ENCODE peak calls at places on chromosomes 6 and 20, in four cellular contexts. J is HepG2, M is GM12878, G is K562. R is an unnamed sample.

GRCh38 chr6:132333639-132334516 is 67.4 kb downstream of the MOXD1 start:
- DNase-seq in G (no peak), M (no peak), J (peak), R (no peak)

GRCh38 chr6:41599015-41599835 is 39.0 kb upstream of the MDFI start:
- DNase-seq in M (no peak), J (no peak), G (no peak), R (no peak)

GRCh38 chr20:10225439-10226080 is 6.9 kb downstream of the SNAP25 start:
- DNase-seq in J (peak), M (no peak), G (peak), R (no peak)

GRCh38 chr6:43954311-43955131 is 172.7 kb downstream of the MRPL14 start:
- DNase-seq in G (no peak), M (no peak), J (no peak), R (no peak)

GRCh38 chr20:41139227-41140093 is 2.1 kb downstream of the PLCG1 start:
- DNase-seq in J (no peak), G (no peak), M (no peak), R (no peak)

GRCh38 chr6:143842468-143842901 is 653 bp upstream of the LTV1 start:
- DNase-seq in M (no peak), G (no peak), J (no peak), R (no peak)

GRCh38 chr6:30979690-30980089 is 3.8 kb upstream of the MUC21 start:
- DNase-seq in M (no peak), J (no peak), G (no peak), R (no peak)

GRCh38 chr20:39214778-39215177 is 252.6 kb downstream of the DHX35 start:
- DNase-seq in J (no peak), G (peak), M (no peak), R (no peak)

GRCh38 chr6:143408787-143409162 is 41.7 kb downstream of the ADAT2 start:
- DNase-seq in G (no peak), J (peak), M (no peak), R (no peak)

GRCh38 chr6:142416179-142416578 is 114.4 kb downstream of the ADGRG6 start:
- DNase-seq in G (no peak), M (no peak), J (no peak), R (no peak)

GRCh38 chr6:20948531-20948930 is 414.3 kb downstream of the CDKAL1 start:
- DNase-seq in J (no peak), M (no peak), G (no peak), R (no peak)

GRCh38 chr6:17015551-17016381 is 86.1 kb upstream of the STMND1 start:
- DNase-seq in G (no peak), M (no peak), J (no peak), R (no peak)

GRCh38 chr6:136087986-136088385 is 162.1 kb downstream of the MTFR2 start:
- DNase-seq in J (no peak), M (no peak), G (no peak), R (no peak)

GRCh38 chr6:129701721-129702455 is 8.1 kb downstream of the ARHGAP18 start:
- DNase-seq in M (no peak), G (no peak), J (no peak), R (no peak)

GRCh38 chr6:96837138-96837971 is at the start of gene GPR63:
- DNase-seq in G (peak), J (peak), M (peak), R (peak)

GRCh38 chr20:43430265-43430664 is 27.4 kb upstream of the SRSF6 start:
- DNase-seq in M (no peak), G (no peak), J (no peak), R (peak)

GRCh38 chr6:37648465-37649330 is 49.0 kb downstream of the MDGA1 start:
- DNase-seq in G (peak), M (no peak), J (no peak), R (peak)

GRCh38 chr20:47629907-47630306 is 128.2 kb downstream of the NCOA3 start:
- DNase-seq in M (no peak), G (no peak), J (no peak), R (no peak)

GRCh38 chr6:61887425-61887824 is 398.6 kb downstream of the KHDRBS2 start:
- DNase-seq in J (no peak), M (no peak), G (no peak), R (no peak)

GRCh38 chr6:75882734-75883133 is 133.7 kb downstream of the MYO6 start:
- DNase-seq in M (no peak), G (no peak), J (no peak), R (no peak)

GRCh38 chr6:31152776-31153175 is 4.8 kb downstream of the CCHCR1 start:
- DNase-seq in G (no peak), M (no peak), J (no peak), R (no peak)

GRCh38 chr6:17042422-17043147 is 59.3 kb upstream of the STMND1 start:
- DNase-seq in M (no peak), J (peak), G (no peak), R (peak)

GRCh38 chr6:106134087-106134770 is 48.1 kb downstream of the PRDM1 start:
- DNase-seq in J (no peak), G (no peak), M (no peak), R (no peak)

GRCh38 chr6:38775870-38776269 is 60.8 kb downstream of the DNAH8 start:
- DNase-seq in M (no peak), J (no peak), G (no peak), R (no peak)
- TF ChIP-seq BRCA1 in M (no peak), J (no peak), G (no peak), R (no peak)

GRCh38 chr6:122472022-122472340 is 374 bp upstream of the SERINC1 start:
- DNase-seq in G (no peak), J (no peak), M (no peak), R (no peak)

GRCh38 chr6:122471107-122472021 is at the start of gene SERINC1:
- DNase-seq in J (peak), G (peak), M (peak), R (peak)

DNA sequence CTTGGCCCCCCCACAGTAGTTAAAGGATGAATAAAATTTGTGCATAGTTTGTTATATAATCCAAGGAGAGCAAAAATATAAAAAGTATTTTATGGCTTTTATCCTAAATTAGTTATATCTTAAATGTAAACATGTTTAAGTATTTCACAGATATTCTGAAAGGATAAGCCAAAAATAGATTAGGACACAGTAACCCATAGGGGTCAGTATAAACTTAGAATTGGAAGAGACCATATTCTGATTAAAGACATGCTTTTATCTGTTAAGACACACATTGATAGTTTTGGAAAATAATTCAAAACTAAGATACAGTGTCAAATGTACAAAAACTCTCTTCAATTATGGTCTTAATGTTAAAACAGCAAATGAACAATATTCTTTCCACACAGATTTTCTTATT is 4.5 kb upstream of the SERINC1 start:
- DNase-seq in G (peak), M (no peak), J (peak), R (no peak)
- TF ChIP-seq BRCA1 in G (no peak), M (no peak), J (no peak), R (no peak)

GRCh38 chr6:33981421-33981820 is 164.5 kb downstream of the GRM4 start:
- DNase-seq in G (no peak), J (no peak), M (no peak), R (no peak)
- TF ChIP-seq BRCA1 in G (no peak), J (no peak), M (no peak), R (no peak)

GRCh38 chr6:169935348-169935718 is 183.9 kb downstream of the ERMARD start:
- DNase-seq in G (no peak), J (no peak), M (no peak), R (no peak)

GRCh38 chr6:169937389-169938261 is 186.2 kb downstream of the ERMARD start:
- DNase-seq in G (no peak), M (no peak), J (no peak), R (no peak)

GRCh38 chr6:169936355-169936975 is 185.0 kb downstream of the ERMARD start:
- DNase-seq in M (no peak), G (no peak), J (no peak), R (no peak)

GRCh38 chr6:169934699-169935347 is 183.4 kb downstream of the ERMARD start:
- DNase-seq in G (no peak), M (no peak), J (no peak), R (no peak)

GRCh38 chr6:169935861-169936260 is 184.4 kb downstream of the ERMARD start:
- DNase-seq in M (no peak), J (no peak), G (no peak), R (no peak)
- TF ChIP-seq BRCA1 in M (no peak), J (no peak), G (no peak), R (no peak)

DNA sequence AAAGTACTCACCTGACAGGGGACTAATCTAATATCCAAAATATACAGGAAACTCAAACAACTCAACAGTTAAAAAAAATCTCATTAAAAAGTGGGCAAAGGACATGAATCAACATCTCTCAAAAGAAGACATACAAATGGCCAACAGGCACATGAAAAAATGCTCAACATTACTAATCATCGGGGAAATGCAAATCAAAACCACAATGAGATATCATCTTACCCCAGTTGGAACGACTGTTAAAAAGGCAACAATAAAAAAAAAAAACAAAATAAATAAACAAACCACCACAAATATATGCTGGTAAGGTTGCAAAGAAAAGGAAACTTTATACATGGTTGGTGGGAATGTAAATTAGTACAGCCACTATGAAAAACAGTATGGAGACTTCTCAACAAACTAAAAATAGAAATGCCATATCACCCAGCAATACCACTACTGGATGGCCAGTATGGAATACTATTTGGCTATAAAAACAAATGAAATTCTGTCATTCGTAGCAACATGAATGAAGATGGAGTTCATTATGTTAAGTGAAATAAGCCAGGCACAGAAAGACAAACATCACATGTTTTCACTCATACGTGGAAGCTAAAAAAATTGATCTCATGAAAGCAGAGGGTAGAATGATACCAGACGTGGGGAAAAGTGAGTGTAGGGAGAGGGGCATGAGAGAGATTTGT is 6.6 kb downstream of the SIRPB2 start:
- DNase-seq in J (no peak), M (no peak), G (no peak), R (no peak)
- TF ChIP-seq BRCA1 in J (no peak), M (no peak), G (no peak), R (no peak)

GRCh38 chr20:52076164-52076563 is 115.4 kb downstream of the ZFP64 start:
- DNase-seq in G (no peak), M (no peak), J (no peak), R (no peak)
- TF ChIP-seq BRCA1 in G (no peak), M (no peak), J (no peak), R (no peak)

DNA sequence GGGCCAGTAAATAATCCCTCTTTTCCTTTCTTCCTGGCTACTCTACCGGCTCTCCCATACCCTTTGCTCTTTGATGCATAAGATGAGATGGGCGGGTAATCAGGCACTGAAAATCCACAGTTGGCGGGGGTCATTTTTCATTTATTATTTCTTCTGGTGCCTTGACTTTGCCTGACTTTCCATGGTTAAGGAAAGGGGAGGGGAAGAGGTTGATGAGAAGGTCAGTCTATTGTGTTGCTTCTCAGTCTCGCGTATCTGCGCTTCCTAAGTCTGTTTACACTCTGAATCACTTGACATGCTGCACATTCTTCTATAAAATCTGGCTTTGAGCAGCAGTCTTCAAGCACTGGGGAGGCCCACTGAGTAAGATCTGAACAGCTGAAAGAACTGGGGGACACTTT is 121.1 kb upstream of the HDGFL1 start:
- DNase-seq in M (no peak), J (no peak), G (no peak), R (no peak)
- TF ChIP-seq BRCA1 in M (no peak), J (no peak), G (no peak), R (no peak)

GRCh38 chr20:4018015-4018748 is 2.8 kb upstream of the RNF24 start:
- DNase-seq in J (no peak), G (no peak), M (no peak), R (no peak)

GRCh38 chr20:4020256-4020655 is 4.9 kb upstream of the RNF24 start:
- DNase-seq in M (no peak), G (no peak), J (no peak), R (no peak)

GRCh38 chr20:4022386-4023350 is 7.3 kb upstream of the RNF24 start:
- DNase-seq in J (no peak), M (no peak), G (no peak), R (no peak)

GRCh38 chr20:4025125-4025524 is 9.8 kb upstream of the RNF24 start:
- DNase-seq in J (no peak), G (no peak), M (no peak), R (no peak)

DNA sequence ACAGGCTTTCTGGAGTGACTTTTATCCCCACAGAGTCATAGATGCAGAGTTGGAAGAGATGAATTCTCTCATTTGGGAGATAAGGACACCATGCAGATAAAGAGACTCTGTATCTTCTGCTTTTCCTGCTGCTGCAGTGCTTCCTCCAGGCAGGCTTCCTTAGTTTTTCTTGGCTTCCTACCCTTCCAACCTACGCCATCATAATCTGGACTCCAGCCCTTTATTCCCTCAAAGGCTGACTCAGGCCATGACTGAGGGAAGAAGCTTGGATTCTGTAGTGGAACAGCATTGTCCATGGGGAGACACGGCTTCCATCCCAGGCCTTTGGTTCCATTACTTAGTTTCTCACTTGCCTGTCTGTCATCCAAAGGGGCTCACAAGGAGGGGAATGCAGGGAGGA is 6.5 kb upstream of the RNF24 start:
- DNase-seq in G (no peak), M (no peak), J (no peak), R (no peak)
- TF ChIP-seq BRCA1 in G (no peak), M (no peak), J (no peak), R (no peak)

R was measured in H1.